ENCODE peak calls at places on chromosomes 4 and X, in eight cellular contexts. H is astrocyte of the cerebellum, D is Calu3, N is astrocyte, I is left ventricle myocardium inferior, K is NB4, S is DND-41, Y is psoas muscle. O is an unnamed sample.

GRCh38 chr4:100188829-100189228 is 1.4 kb downstream of the DDIT4L start:
- DNase-seq in D (no peak), N (no peak), H (no peak), I (no peak), Y (peak; percentile 41), K (no peak), S (peak; percentile 61), O (no peak)

GRCh38 chr4:139416073-139416673 is 37.7 kb upstream of the RAB33B start:
- DNase-seq in S (no peak), I (no peak), K (peak; percentile 70), D (peak; percentile 24), N (peak; percentile 23), Y (no peak), H (peak; percentile 45), O (peak; percentile 16)

GRCh38 chrX:45421806-45422205 is 221.1 kb upstream of the DIPK2B start:
- DNase-seq in H (no peak), K (no peak), D (no peak), N (no peak), I (no peak), Y (no peak), S (no peak), O (no peak)

GRCh38 chrX:149829751-149830191 is 48.0 kb downstream of the MAGEA9 start:
- DNase-seq in H (peak; percentile 29), S (no peak), I (no peak), K (no peak), N (peak; percentile 68), Y (no peak), D (no peak), O (no peak)

GRCh38 chrX:73214366-73215094 is at the start of gene NAP1L2:
- DNase-seq in I (peak; percentile 14), S (no peak), K (peak; percentile 3), Y (peak; percentile 17), H (peak; percentile 23), N (peak; percentile 42), D (no peak), O (peak; percentile 31)

GRCh38 chr4:122131562-122132157 is 20.5 kb upstream of the BLTP1 start:
- DNase-seq in H (no peak), S (peak; percentile 12), D (no peak), N (no peak), K (no peak), I (no peak), Y (no peak), O (no peak)

GRCh38 chr4:87032884-87033533 is 98.2 kb downstream of the AFF1 start:
- DNase-seq in N (peak; percentile 81), S (no peak), Y (no peak), I (no peak), K (no peak), H (peak; percentile 80), D (no peak), O (no peak)

GRCh38 chrX:119067023-119067739 is 5.6 kb upstream of the CT47C1 start:
- DNase-seq in I (peak; percentile 43), K (peak; percentile 46), N (peak; percentile 7), Y (peak; percentile 49), H (peak; percentile 16), S (peak; percentile 15), D (peak; percentile 63), O (peak; percentile 45)

GRCh38 chr4:3803475-3803847 is 37.3 kb downstream of the ADRA2C start:
- DNase-seq in I (no peak), S (no peak), Y (no peak), D (no peak), H (no peak), N (no peak), K (no peak), O (no peak)

GRCh38 chrX:39904816-39905474 is 192.8 kb downstream of the BCOR start:
- DNase-seq in Y (no peak), I (no peak), N (no peak), H (no peak), D (no peak), S (no peak), K (no peak), O (no peak)

GRCh38 chr4:101707596-101707995 is 82.9 kb upstream of the BANK1 start:
- DNase-seq in K (no peak), N (peak; percentile 34), S (no peak), D (no peak), Y (no peak), H (no peak), I (no peak), O (no peak)

GRCh38 chrX:68831405-68832100 is 2.7 kb downstream of the EFNB1 start:
- DNase-seq in K (peak; percentile 21), D (no peak), I (no peak), Y (no peak), N (no peak), H (no peak), S (no peak), O (no peak)

GRCh38 chrX:104156630-104157529 is at the start of gene SLC25A53:
- DNase-seq in S (peak; percentile 85), N (peak; percentile 68), K (peak; percentile 91), D (peak; percentile 75), Y (peak; percentile 79), H (peak; percentile 35), I (peak; percentile 75), O (peak; percentile 50)

GRCh38 chr4:8278009-8278395 is 8.4 kb downstream of the HTRA3 start:
- DNase-seq in D (no peak), N (no peak), S (no peak), I (peak; percentile 18), H (no peak), Y (no peak), K (peak; percentile 84), O (no peak)

GRCh38 chr4:158094413-158095110 is 78.3 kb downstream of the GASK1B start:
- DNase-seq in H (peak; percentile 23), Y (peak; percentile 14), S (no peak), N (peak; percentile 96), K (no peak), D (peak; percentile 83), I (no peak), O (no peak)

GRCh38 chr4:7226464-7226863 is 34.1 kb downstream of the SORCS2 start:
- DNase-seq in K (no peak), S (no peak), D (no peak), H (no peak), I (no peak), N (no peak), Y (no peak), O (no peak)

GRCh38 chr4:23718435-23718834 is 171.4 kb downstream of the PPARGC1A start:
- DNase-seq in N (no peak), S (no peak), D (no peak), Y (no peak), I (no peak), H (no peak), K (no peak), O (no peak)

GRCh38 chr4:23720556-23720955 is 169.3 kb downstream of the PPARGC1A start:
- DNase-seq in D (no peak), Y (no peak), I (no peak), N (peak; percentile 59), S (no peak), K (no peak), H (peak; percentile 8), O (no peak)

DNA sequence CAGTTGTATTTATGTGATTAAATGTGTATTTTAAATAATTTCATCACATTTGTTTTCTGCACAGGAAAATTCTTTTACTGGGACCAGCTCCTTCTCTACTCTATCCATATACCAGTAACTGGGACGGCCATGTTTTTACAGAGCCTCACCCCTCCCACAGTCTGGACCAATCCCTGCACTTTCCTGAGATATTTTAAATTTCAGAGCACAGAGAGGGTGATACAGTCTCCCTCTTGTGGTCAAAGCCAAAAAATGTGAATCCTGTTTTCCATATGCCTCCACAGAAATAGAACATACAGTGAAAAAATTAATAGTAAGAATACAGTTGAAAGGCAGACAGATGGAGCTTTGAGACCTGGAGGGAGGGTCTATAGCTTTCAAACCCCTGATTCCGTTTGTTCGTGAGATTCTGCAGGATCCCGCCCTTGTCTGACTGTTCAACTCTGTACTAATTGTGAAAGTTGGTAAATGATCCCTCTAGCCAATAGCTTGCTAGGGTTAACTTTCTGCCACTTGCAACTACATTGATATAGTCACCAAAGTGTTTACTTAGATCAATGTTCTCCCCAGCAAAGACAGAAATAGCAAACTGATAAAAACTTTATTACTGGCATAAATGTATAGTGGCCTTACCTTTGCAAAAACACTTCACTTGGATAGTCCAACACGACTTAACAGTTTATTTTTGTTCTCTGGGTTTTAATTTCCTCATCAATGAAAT is 172.2 kb downstream of the PPARGC1A start:
- DNase-seq in D (no peak), I (no peak), H (peak; percentile 20), Y (no peak), N (peak; percentile 16), S (no peak), K (peak; percentile 41), O (peak; percentile 27)
- TF ChIP-seq CTCF in D (peak; percentile 33), I (peak; percentile 52), H (peak; percentile 51), Y (peak; percentile 40), N (peak; percentile 50), S (peak; percentile 39), K (peak; percentile 49), O (no peak)

DNA sequence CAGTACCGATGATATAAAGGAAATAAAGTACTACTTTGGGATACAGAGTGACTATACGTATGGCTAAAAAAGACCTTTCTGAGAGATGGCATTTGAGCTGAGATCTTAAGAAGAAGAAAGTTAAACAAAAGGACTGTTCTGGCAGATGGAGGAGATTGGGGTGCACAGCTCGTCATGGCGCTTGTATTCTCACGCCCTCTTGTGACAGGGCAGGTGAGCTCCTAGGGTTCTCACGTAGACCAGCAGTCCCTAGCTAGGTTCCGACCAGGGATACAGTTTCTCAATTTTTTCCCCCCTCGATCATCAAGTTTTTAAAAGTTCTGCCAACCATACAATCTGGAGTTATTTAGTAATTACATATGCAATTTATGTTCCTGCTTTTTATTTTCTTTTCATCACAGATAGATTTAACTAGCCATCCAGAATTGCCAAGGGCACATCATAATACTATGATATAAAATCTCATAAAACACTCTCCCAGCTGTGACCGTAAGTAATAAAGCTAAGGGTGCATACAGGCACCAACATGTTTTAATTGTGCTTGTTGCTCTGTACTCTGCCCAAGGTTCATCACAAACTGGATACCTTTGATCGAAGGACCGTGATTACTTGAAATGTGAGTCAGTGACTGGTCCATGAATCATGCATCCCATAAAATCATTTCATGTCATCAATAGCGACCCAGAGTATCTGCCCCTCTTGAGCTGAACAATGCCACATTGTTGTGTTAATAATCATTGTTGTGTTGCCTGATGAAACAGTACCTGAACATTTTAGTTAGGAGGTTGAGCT is 69.4 kb upstream of the ZNF518B start:
- DNase-seq in N (no peak), I (no peak), D (no peak), Y (no peak), K (no peak), S (no peak), H (no peak), O (no peak)
- TF ChIP-seq CTCF in N (no peak), I (no peak), D (no peak), Y (no peak), K (no peak), S (no peak), H (no peak), O (no peak)

DNA sequence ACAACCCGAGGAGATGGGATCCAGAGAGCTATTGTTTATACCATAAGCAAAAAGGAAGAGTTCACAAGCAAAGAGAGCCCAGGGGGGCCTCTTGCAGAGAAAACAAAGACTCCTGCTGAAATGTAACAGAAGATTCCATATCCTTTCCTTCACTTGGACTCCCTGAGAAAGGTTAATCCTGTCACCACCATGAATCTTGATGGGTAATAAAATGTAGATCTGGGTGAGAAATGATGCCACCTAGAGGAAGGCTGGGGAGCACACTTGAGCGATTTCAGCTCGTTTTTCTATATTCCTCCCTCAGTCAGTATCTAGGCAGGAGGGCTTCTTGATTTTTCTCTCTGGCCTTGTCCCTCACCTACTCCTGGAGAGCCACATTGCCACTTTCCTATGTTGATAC is 10.2 kb upstream of the KCNE5 start:
- DNase-seq in Y (no peak), N (no peak), H (no peak), K (peak; percentile 50), I (no peak), D (peak; percentile 5), S (no peak), O (peak; percentile 31)
- TF ChIP-seq CTCF in Y (peak; percentile 35), N (peak; percentile 57), H (peak; percentile 55), K (peak; percentile 40), I (peak; percentile 53), D (peak; percentile 52), S (peak; percentile 61), O (peak; percentile 50)

GRCh38 chr4:56183344-56183959 is 203.8 kb downstream of the AASDH start:
- DNase-seq in S (no peak), D (no peak), K (peak; percentile 22), Y (no peak), I (no peak), H (no peak), N (no peak), O (no peak)
- TF ChIP-seq CTCF in S (no peak), D (no peak), K (no peak), Y (no peak), I (no peak), H (no peak), N (no peak), O (no peak)

O was measured in GM13977.